ENCODE peak calls at places on chromosomes 1 and 21, in five cellular contexts. B is left ventricle myocardium superior, F is bronchial epithelial cell, O is EH, Z is head of caudate nucleus. G is an unnamed sample.

GRCh38 chr1:44409019-44409602 is 4.1 kb downstream of the RNF220 start:
- DNase-seq in Z (no peak), O (peak), F (no peak), B (no peak), G (no peak)

GRCh38 chr1:44405804-44406743 is 1.0 kb downstream of the RNF220 start:
- DNase-seq in O (peak), F (no peak), B (peak), Z (peak), G (peak)

GRCh38 chr1:28973850-28974841 is 59.8 kb downstream of the EPB41 start:
- DNase-seq in F (peak), Z (no peak), O (peak), B (no peak), G (no peak)

GRCh38 chr1:214009613-214010550 is 22.1 kb downstream of the PROX1 start:
- DNase-seq in Z (no peak), F (no peak), O (no peak), B (no peak), G (no peak)

GRCh38 chr1:22122273-22123070 is 20.4 kb downstream of the WNT4 start:
- DNase-seq in B (no peak), Z (peak), O (no peak), F (no peak), G (no peak)

GRCh38 chr1:91621907-91622306 is 121.3 kb downstream of the CDC7 start:
- DNase-seq in Z (no peak), F (no peak), O (no peak), B (no peak), G (no peak)

GRCh38 chr1:243253211-243253926 is 1.7 kb downstream of the CEP170 start:
- DNase-seq in B (no peak), O (peak), Z (no peak), F (peak), G (no peak)

GRCh38 chr1:169546087-169546995 is 39.9 kb downstream of the F5 start:
- DNase-seq in B (peak), Z (peak), O (peak), F (peak), G (no peak)

GRCh38 chr1:198577444-198577843 is 37.0 kb upstream of the ATP6V1G3 start:
- DNase-seq in F (peak), Z (no peak), B (no peak), O (peak), G (no peak)

GRCh38 chr1:229208481-229208880 is 62.4 kb upstream of the RAB4A start:
- DNase-seq in B (no peak), Z (no peak), O (no peak), F (peak), G (no peak)

GRCh38 chr21:33360281-33360680 is 35.5 kb downstream of the IFNAR1 start:
- DNase-seq in O (peak), Z (no peak), B (no peak), F (peak), G (no peak)

GRCh38 chr1:161218301-161219077 is 3.4 kb downstream of the FCER1G start:
- DNase-seq in Z (no peak), O (no peak), F (no peak), B (no peak), G (no peak)

GRCh38 chr1:161402446-161402845 is 34.8 kb upstream of the CFAP126 start:
- DNase-seq in B (no peak), O (no peak), F (peak), Z (no peak), G (no peak)

GRCh38 chr1:151819227-151819835 is 12.3 kb downstream of the RORC start:
- DNase-seq in B (no peak), O (no peak), F (no peak), Z (no peak), G (no peak)

GRCh38 chr1:155086182-155086741 is 7.6 kb downstream of the EFNA3 start:
- DNase-seq in B (peak), Z (peak), O (peak), F (no peak), G (peak)

GRCh38 chr1:67372136-67372535 is 58.1 kb downstream of the SERBP1 start:
- DNase-seq in O (peak), F (peak), Z (no peak), B (no peak), G (no peak)

GRCh38 chr1:175665628-175666027 is 77.8 kb downstream of the TNR start:
- DNase-seq in F (no peak), Z (no peak), O (no peak), B (no peak), G (no peak)

GRCh38 chr1:233598891-233599541 is 14.9 kb upstream of the KCNK1 start:
- DNase-seq in Z (no peak), F (no peak), O (peak), B (no peak), G (no peak)

GRCh38 chr1:181013144-181013543 is 9.5 kb downstream of the STX6 start:
- DNase-seq in F (no peak), Z (no peak), B (no peak), O (no peak), G (no peak)

GRCh38 chr1:42003433-42003832 is 84.7 kb upstream of the HIVEP3 start:
- DNase-seq in F (peak), B (peak), Z (no peak), O (no peak), G (peak)

GRCh38 chr1:41656088-41656487 is 171.6 kb upstream of the EDN2 start:
- DNase-seq in F (no peak), Z (no peak), O (no peak), B (no peak), G (no peak)

GRCh38 chr21:44551290-44552015 is at the start of gene KRTAP10-2:
- DNase-seq in B (no peak), O (no peak), F (no peak), Z (no peak), G (peak)

GRCh38 chr1:49622877-49623276 is 400.9 kb downstream of the AGBL4 start:
- DNase-seq in Z (no peak), B (no peak), O (no peak), F (no peak), G (no peak)

GRCh38 chr1:201676651-201677050 is 137.7 kb downstream of the NAV1 start:
- DNase-seq in F (no peak), Z (no peak), B (no peak), O (no peak), G (no peak)

GRCh38 chr1:45009956-45010854 is 919 bp downstream of the HECTD3 start:
- DNase-seq in O (peak), Z (peak), B (peak), F (peak), G (peak)

GRCh38 chr1:225460021-225460736 is 32.3 kb upstream of the LBR start:
- DNase-seq in Z (no peak), O (no peak), B (no peak), F (no peak), G (no peak)

GRCh38 chr1:165928075-165928731 is 100.8 kb downstream of the UCK2 start:
- DNase-seq in B (peak), F (peak), Z (peak), O (peak), G (no peak)

GRCh38 chr21:41269535-41269934 is 47.1 kb upstream of the FAM3B start:
- DNase-seq in O (no peak), B (no peak), Z (no peak), F (no peak), G (no peak)

GRCh38 chr21:41684381-41685245 is 82.2 kb downstream of the RIPK4 start:
- DNase-seq in Z (no peak), O (peak), F (peak), B (no peak), G (no peak)

GRCh38 chr1:174556392-174556791 is 108.6 kb downstream of the GPR52 start:
- DNase-seq in O (peak), Z (no peak), F (no peak), B (no peak), G (no peak)

GRCh38 chr1:104235141-104235540 is 485.4 kb downstream of the AMY1C start:
- DNase-seq in Z (no peak), F (no peak), B (no peak), O (no peak), G (no peak)

GRCh38 chr1:216804107-216804506 is 80.9 kb upstream of the ESRRG start:
- DNase-seq in Z (no peak), B (peak), F (peak), O (no peak), G (no peak)

G was measured in lower lobe of right lung.